ENCODE peak calls at places on chromosomes 4 and X, in four cellular contexts. X is mammary epithelial cell, Q is choroid plexus epithelial cell, N is bronchial epithelial cell. R is an unnamed sample.

GRCh38 chrX:24396930-24397277 is 36.5 kb downstream of the SUPT20HL1 start:
- DNase-seq in X (no peak), Q (no peak), N (no peak), R (no peak)

GRCh38 chr4:99861120-99861905 is 32.9 kb downstream of the LAMTOR3 start:
- DNase-seq in X (peak), Q (no peak), N (no peak), R (no peak)

GRCh38 chr4:40749717-40750460 is at the start of gene NSUN7:
- DNase-seq in X (peak), Q (peak), N (peak), R (peak)

GRCh38 chr4:112910109-112910736 is 139.2 kb upstream of the ANK2 start:
- DNase-seq in X (no peak), Q (peak), N (no peak), R (no peak)

GRCh38 chr4:35106091-35106734 is 1138.1 kb downstream of the ARAP2 start:
- DNase-seq in X (no peak), Q (no peak), N (no peak), R (no peak)

GRCh38 chr4:56086073-56086521 is 137.4 kb downstream of the CEP135 start:
- DNase-seq in X (no peak), Q (peak), N (no peak), R (no peak)

GRCh38 chr4:13539721-13540445 is 4.4 kb downstream of the NKX3-2 start:
- DNase-seq in X (no peak), Q (no peak), N (no peak), R (no peak)

GRCh38 chr4:169268951-169269781 is 1.6 kb downstream of the SH3RF1 start:
- DNase-seq in X (peak), Q (peak), N (peak), R (peak)

GRCh38 chr4:138959421-138959820 is 56.2 kb upstream of the NOCT start:
- DNase-seq in X (no peak), Q (no peak), N (no peak), R (no peak)

GRCh38 chr4:183657564-183657963 is 1.4 kb downstream of the RWDD4 start:
- DNase-seq in X (peak), Q (peak), N (no peak), R (no peak)

GRCh38 chr4:111883557-111883999 is 261.7 kb upstream of the FAM241A start:
- DNase-seq in X (no peak), Q (peak), N (no peak), R (no peak)

GRCh38 chr4:144572660-144573059 is 73.3 kb upstream of the HHIP start:
- DNase-seq in X (no peak), Q (no peak), N (no peak), R (no peak)
- TF ChIP-seq CTCF in X (no peak), Q (peak), N (no peak), R (no peak)

GRCh38 chrX:14029425-14030247 is at the start of gene GEMIN8:
- DNase-seq in X (peak), Q (peak), N (peak), R (peak)

GRCh38 chrX:14029039-14029424 is 660 bp downstream of the GEMIN8 start:
- DNase-seq in X (peak), Q (no peak), N (no peak), R (no peak)

GRCh38 chrX:14027511-14028019 is 2.1 kb downstream of the GEMIN8 start:
- DNase-seq in X (peak), Q (peak), N (peak), R (peak)

GRCh38 chrX:14027031-14027430 is 2.7 kb downstream of the GEMIN8 start:
- DNase-seq in X (peak), Q (peak), N (peak), R (peak)

DNA sequence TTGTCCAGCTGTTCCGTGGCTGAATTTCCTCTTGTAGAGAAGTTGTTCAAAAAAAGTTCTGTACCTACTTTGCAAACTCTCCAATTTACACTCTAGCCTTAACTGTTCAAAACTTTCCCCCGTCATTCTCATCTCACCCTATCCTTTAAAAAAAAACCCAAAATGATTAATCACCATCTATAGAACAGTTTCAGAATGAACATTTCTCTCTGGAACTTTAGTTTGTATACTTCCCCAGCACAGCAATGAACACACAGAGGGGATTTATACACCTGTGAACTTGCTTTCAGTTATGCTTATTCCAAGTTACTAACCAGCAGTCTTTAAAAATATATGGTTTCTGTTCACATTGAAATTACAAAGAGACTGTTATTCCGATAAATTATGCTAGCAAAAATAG is 1.2 kb downstream of the GEMIN8 start:
- DNase-seq in X (no peak), Q (no peak), N (no peak), R (no peak)
- H3K4me3 ChIP-seq in X (peak), Q (no peak), N (no peak), R (peak)

GRCh38 chr4:4852591-4853362 is 6.7 kb upstream of the MSX1 start:
- DNase-seq in X (peak), Q (peak), N (peak), R (peak)
- TF ChIP-seq CTCF in X (no peak), Q (peak), N (peak), R (peak)

DNA sequence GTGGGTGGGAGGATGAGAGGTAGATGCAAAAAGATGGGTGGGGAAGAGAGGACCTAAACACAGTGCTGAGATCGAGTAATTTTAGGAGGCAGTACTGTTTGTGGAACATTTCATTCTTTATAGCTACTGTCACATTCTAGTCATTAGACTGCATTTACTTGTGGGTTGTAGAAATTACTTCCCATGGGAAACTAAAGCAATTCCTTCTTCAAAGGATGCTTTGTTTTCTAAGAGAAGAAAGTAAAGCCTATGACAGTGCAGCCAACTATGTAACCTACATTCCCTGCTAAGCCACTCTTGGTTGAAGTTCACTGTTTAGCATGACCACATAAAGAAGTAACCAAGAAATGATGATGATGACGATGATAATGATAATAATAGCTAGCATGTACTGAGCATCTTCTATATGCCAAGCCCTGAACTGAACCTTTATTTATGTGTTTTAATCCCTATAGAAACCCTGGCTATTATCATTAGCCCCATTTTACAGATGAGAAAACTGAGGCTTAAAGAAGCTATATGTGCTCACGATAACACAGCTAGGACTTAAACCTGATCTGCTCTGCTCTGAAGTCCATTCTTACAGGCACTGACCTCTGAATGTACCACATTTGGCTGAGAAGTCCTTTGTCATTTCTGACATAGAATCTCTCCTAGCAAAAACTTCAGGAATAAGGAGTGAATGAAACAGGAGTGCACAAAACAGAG is 114.5 kb upstream of the KIT start:
- DNase-seq in X (peak), Q (peak), N (no peak), R (no peak)
- H3K4me3 ChIP-seq in X (no peak), Q (no peak), N (no peak), R (no peak)

DNA sequence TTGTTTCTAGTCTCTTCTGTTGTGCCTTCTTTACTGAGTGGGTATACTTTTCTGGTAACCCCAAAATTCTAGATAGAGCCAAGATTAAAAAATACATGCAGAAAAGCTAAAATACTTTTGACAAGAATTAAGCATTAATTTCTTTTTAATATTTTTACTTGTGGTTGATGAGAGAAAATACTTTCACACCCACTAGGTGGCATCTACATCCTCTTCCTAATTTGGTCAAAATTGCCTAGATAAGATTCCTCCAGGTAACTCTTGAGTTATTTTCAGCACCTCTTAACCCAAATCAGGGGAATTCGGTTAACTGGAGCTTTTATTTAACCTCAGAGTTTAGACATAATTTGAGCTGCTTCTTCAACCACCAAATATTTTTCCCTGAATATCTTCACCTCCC is 28.4 kb upstream of the COX7B2 start:
- DNase-seq in X (no peak), Q (peak), N (no peak), R (peak)
- TF ChIP-seq CTCF in X (peak), Q (peak), N (peak), R (peak)

GRCh38 chrX:131745942-131746489 is 202.1 kb downstream of the OR13H1 start:
- DNase-seq in X (no peak), Q (no peak), N (no peak), R (no peak)
- H3K4me3 ChIP-seq in X (no peak), Q (no peak), N (no peak), R (no peak)

GRCh38 chr4:152166567-152166966 is 369.3 kb downstream of the FBXW7 start:
- DNase-seq in X (no peak), Q (peak), N (peak), R (peak)

GRCh38 chr4:152165851-152166250 is 370.0 kb downstream of the FBXW7 start:
- DNase-seq in X (no peak), Q (no peak), N (no peak), R (no peak)

GRCh38 chr4:152162331-152162697 is 373.6 kb downstream of the FBXW7 start:
- DNase-seq in X (no peak), Q (no peak), N (no peak), R (no peak)

GRCh38 chr4:152165146-152165545 is 370.7 kb downstream of the FBXW7 start:
- DNase-seq in X (peak), Q (peak), N (peak), R (peak)

DNA sequence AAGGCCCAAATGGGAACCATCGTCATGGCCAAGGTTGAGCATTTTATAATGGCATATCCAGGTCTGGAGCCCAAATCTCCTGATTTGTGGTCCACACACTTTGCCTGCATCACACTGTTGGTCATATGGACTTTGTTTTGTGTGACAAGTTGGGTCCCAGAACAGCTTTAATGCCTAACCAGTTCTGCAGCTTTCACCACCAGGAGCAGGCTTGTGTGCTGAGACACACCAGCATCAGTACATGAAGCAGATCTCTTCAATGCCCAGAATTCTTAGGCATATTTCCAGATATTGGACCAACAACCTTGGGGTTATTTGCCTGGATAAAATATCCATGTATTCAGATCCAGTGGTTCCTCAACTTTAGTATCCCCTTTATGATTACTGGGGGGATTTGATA is 371.3 kb downstream of the FBXW7 start:
- DNase-seq in X (peak), Q (no peak), N (peak), R (peak)
- TF ChIP-seq CTCF in X (no peak), Q (no peak), N (no peak), R (peak)